ENCODE peak calls at places on chromosomes 7 and 10, in seven cellular contexts. P is psoas muscle, M is GM12865, V is A549, H is GM23338, F is endodermal cell, W is cardiac muscle cell. L is an unnamed sample.
A peak's percentile ranks its signal among the peaks of the same experiment; 100 is the strongest.

GRCh38 chr7:47470567-47471357 is 111.1 kb downstream of the TNS3 start:
- DNase-seq in F (peak; percentile 88), P (no peak), M (no peak), H (peak; percentile 83), W (no peak), V (peak; percentile 76), L (no peak)

GRCh38 chr7:6536899-6537298 is 14.4 kb downstream of the GRID2IP start:
- DNase-seq in M (no peak), P (no peak), V (no peak), W (peak; percentile 39), H (peak; percentile 94), F (peak; percentile 94), L (no peak)

GRCh38 chr10:117007080-117007479 is 2.1 kb upstream of the SHTN1 start:
- DNase-seq in F (no peak), V (peak; percentile 58), P (no peak), M (no peak), W (peak; percentile 73), H (no peak), L (no peak)

GRCh38 chr10:43071881-43072650 is 4.8 kb upstream of the RET start:
- DNase-seq in M (no peak), V (no peak), P (no peak), H (no peak), F (no peak), W (no peak), L (no peak)

GRCh38 chr10:13188593-13188992 is 27.2 kb downstream of the MCM10 start:
- DNase-seq in V (no peak), W (no peak), F (no peak), P (no peak), M (no peak), H (no peak), L (no peak)

GRCh38 chr7:46681865-46682503 is 760.9 kb upstream of the IGFBP3 start:
- DNase-seq in W (peak; percentile 29), M (peak; percentile 24), F (no peak), V (no peak), H (no peak), P (peak; percentile 49), L (no peak)

GRCh38 chr7:134784251-134785049 is 5.0 kb downstream of the CALD1 start:
- DNase-seq in M (no peak), H (no peak), W (no peak), P (no peak), F (no peak), V (no peak), L (no peak)

GRCh38 chr10:131647789-131648188 is 253.0 kb upstream of the PPP2R2D start:
- DNase-seq in P (no peak), M (no peak), V (no peak), F (peak; percentile 65), W (no peak), H (peak; percentile 27), L (no peak)

GRCh38 chr10:102484021-102484420 is 18.5 kb downstream of the ACTR1A start:
- DNase-seq in V (no peak), H (no peak), M (no peak), F (no peak), P (no peak), W (no peak), L (no peak)

GRCh38 chr10:28676297-28676967 is 889 bp upstream of the BAMBI start:
- DNase-seq in P (no peak), F (peak; percentile 91), H (peak; percentile 78), M (peak; percentile 9), W (peak; percentile 42), V (no peak), L (no peak)

DNA sequence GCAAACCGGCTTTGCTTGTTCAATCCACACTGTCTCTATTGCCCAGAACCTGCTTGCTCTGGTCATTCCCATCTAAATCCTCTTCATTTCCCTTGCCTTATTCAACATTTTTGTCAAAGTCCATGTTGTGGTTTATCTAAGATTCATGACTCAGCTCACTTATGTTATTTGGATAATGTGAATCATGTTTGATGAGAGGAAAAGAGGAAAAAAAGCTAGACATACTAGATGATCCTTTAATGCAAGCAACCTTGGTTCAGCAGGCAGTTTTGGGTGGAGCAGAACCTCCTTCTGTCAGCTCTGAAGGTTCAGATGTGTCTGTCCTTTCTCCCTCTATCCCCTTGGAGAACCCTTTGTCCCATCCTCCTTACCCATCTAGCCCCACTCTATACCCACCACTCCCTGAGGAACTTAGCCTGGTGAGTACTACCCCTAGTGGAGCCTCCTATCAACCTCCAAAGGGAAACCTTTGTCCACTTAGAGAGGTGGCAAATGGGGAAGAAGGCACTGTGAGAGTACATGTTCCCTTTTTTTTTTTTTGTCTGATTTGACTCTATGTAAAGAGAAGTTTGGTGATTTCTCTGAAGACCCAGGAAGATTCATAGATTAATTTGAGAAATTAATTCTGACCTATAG is 2.1 kb upstream of the SAMD9L start:
- DNase-seq in F (no peak), P (no peak), W (no peak), V (no peak), H (no peak), M (no peak), L (no peak)
- TF ChIP-seq CTCF in F (no peak), P (no peak), W (no peak), V (no peak), H (no peak), M (no peak), L (no peak)

DNA sequence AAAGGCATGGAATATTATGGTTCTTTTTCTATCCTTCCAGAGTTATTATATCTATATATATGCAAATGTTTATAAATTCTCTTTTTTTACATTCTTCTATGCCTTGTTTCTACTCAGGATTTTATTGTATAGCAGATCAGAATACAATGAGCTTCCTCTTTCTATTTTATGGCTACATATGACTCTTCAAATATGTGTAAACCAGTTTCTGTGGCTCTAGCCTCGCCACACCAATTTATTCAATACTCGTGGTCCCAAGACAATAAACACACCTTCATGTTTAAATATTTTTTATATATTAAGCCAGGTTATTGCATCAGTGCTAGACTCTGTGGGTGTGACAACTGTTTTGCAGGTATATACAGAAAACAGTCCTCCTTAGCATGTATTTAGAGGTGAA is 237.5 kb upstream of the MKLN1 start:
- DNase-seq in F (no peak), H (no peak), M (no peak), P (no peak), V (no peak), W (no peak), L (no peak)
- H3K4me3 ChIP-seq in F (no peak overlapping the region), H (peak overlapping the region; percentile 29), M (no peak overlapping the region), P (no peak overlapping the region), V (no peak overlapping the region), W (no peak overlapping the region), L (no peak overlapping the region)

DNA sequence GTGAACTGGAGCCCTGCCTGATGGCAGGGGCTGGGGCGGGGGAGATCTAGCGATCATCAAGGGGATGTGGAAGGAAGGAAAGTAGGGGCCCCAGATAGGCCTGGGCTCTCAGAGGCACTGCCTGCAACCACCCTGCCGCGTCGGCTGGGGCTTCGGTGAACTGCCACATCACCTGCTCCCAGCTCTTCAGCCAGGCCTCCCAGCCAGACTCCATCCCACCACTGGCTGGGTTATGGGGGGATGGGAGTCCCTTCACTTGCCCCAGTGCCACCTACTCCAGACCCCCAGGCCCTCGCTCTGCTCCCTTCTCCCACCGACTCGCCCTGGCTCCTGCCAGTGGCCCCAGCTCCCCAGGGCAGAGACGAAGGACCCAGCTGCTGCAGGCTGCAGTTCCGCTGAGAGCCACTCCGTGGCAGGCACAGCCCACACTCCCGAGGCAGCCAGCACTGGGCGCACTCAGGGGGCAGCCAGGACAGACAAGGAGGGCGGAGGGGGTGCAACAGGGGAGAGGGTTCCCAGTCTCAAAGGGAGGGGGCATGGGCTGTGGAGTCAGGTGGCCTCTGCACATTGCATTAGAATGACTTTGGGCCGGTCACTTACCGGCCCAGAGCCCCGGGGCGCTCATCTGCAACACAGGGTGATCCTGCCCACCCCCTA is 15.2 kb downstream of the KCNH2 start:
- DNase-seq in V (peak; percentile 92), H (peak; percentile 84), F (peak; percentile 90), M (peak; percentile 43), P (peak; percentile 31), W (peak; percentile 49), L (no peak)
- TF ChIP-seq CTCF in V (peak; percentile 71), H (peak; percentile 90), F (peak; percentile 92), M (peak; percentile 94), P (peak; percentile 70), W (peak; percentile 93), L (peak; percentile 97)

GRCh38 chr10:26804418-26805393 is 56.1 kb downstream of the ABI1 start:
- DNase-seq in F (no peak), W (no peak), M (no peak), H (no peak), P (no peak), V (no peak), L (no peak)
- H3K4me3 ChIP-seq in F (no peak overlapping the region), W (no peak overlapping the region), M (no peak overlapping the region), H (no peak overlapping the region), P (no peak overlapping the region), V (no peak overlapping the region), L (no peak overlapping the region)

GRCh38 chr10:110600487-110601101 is 33.1 kb downstream of the SMC3 start:
- DNase-seq in P (no peak), H (peak; percentile 83), V (peak; percentile 27), M (peak; percentile 79), W (peak; percentile 77), F (peak; percentile 74), L (no peak)
- TF ChIP-seq CTCF in P (peak; percentile 13), H (peak; percentile 68), V (peak; percentile 82), M (peak; percentile 57), W (peak; percentile 48), F (peak; percentile 85), L (peak; percentile 57)

L was measured in GM12864.